ENCODE peak calls at places on chromosomes 1 and 21, in seven cellular contexts. Y, G, A, P, J, H and E are unnamed samples.

GRCh38 chr1:172533511-172534116 is 664 bp downstream of the SUCO start:
- DNase-seq in H (peak), J (no peak), P (no peak), A (peak), G (no peak), Y (peak), E (peak)

GRCh38 chr21:41715649-41716321 is 51.1 kb downstream of the RIPK4 start:
- DNase-seq in J (no peak), A (no peak), P (no peak), G (no peak), Y (peak), H (no peak), E (no peak)

GRCh38 chr1:112501810-112502641 is 6.7 kb upstream of the WNT2B start:
- DNase-seq in G (peak), P (peak), Y (peak), J (no peak), H (peak), A (peak), E (peak)

GRCh38 chr1:211024901-211025300 is 109.0 kb downstream of the KCNH1 start:
- DNase-seq in G (no peak), Y (no peak), J (no peak), P (no peak), A (no peak), H (no peak), E (no peak)

GRCh38 chr1:46466477-46467182 is 23.0 kb upstream of the DMBX1 start:
- DNase-seq in G (no peak), P (no peak), H (no peak), J (no peak), Y (peak), A (no peak), E (peak)

GRCh38 chr1:224880593-224881307 is 48.7 kb upstream of the DNAH14 start:
- DNase-seq in A (peak), G (no peak), H (no peak), Y (no peak), J (no peak), P (no peak), E (peak)

GRCh38 chr21:36511484-36512227 is 31.7 kb upstream of the CLDN14 start:
- DNase-seq in G (no peak), H (no peak), P (no peak), Y (peak), J (peak), A (peak), E (peak)

GRCh38 chr1:27161594-27161993 is 6.7 kb upstream of the SLC9A1 start:
- DNase-seq in H (peak), Y (peak), A (no peak), P (no peak), G (no peak), J (no peak), E (no peak)

GRCh38 chr1:62439652-62440371 is 3.0 kb downstream of the USP1 start:
- DNase-seq in J (no peak), P (no peak), Y (no peak), H (peak), A (no peak), G (no peak), E (no peak)

GRCh38 chr1:192445849-192446489 is 129.2 kb downstream of the RGS21 start:
- DNase-seq in G (peak), Y (peak), P (no peak), H (no peak), J (no peak), A (peak), E (peak)

GRCh38 chr1:29439615-29440014 is 203.3 kb downstream of the PTPRU start:
- DNase-seq in Y (no peak), H (no peak), J (no peak), G (no peak), A (no peak), P (no peak), E (no peak)

GRCh38 chr1:152104854-152105253 is 10.4 kb downstream of the TCHH start:
- DNase-seq in J (no peak), A (no peak), G (no peak), H (no peak), Y (peak), P (no peak), E (no peak)

GRCh38 chr1:214895226-214895625 is 187.3 kb upstream of the KCNK2 start:
- DNase-seq in G (no peak), Y (no peak), H (no peak), J (no peak), A (no peak), P (no peak), E (no peak)

GRCh38 chr1:241934181-241934815 is 23.3 kb upstream of the BECN2 start:
- DNase-seq in P (no peak), Y (peak), A (no peak), H (no peak), J (no peak), G (no peak), E (peak)

GRCh38 chr1:119651641-119652040 is 3.6 kb upstream of the ZNF697 start:
- DNase-seq in G (no peak), P (no peak), A (no peak), H (no peak), J (no peak), Y (peak), E (no peak)

GRCh38 chr1:62175568-62176179 is 19.0 kb upstream of the L1TD1 start:
- DNase-seq in H (peak), G (no peak), P (no peak), J (peak), Y (peak), A (peak), E (peak)

GRCh38 chr1:206851611-206852010 is 13.8 kb upstream of the IL20 start:
- DNase-seq in A (peak), P (no peak), Y (peak), J (no peak), G (no peak), H (no peak), E (peak)

GRCh38 chr1:166814611-166815010 is 24.7 kb upstream of the POGK start:
- DNase-seq in Y (peak), J (no peak), A (no peak), H (no peak), G (no peak), P (no peak), E (peak)

GRCh38 chr21:35932232-35932911 is 128.0 kb downstream of the SETD4 start:
- DNase-seq in G (no peak), A (peak), J (peak), H (peak), Y (peak), P (peak), E (peak)

GRCh38 chr1:230581446-230582079 is 60.7 kb upstream of the COG2 start:
- DNase-seq in J (no peak), H (no peak), G (no peak), P (no peak), Y (no peak), A (no peak), E (no peak)

GRCh38 chr21:41953831-41954653 is at the start of gene C2CD2:
- DNase-seq in G (no peak), H (peak), A (peak), P (peak), J (peak), Y (peak), E (peak)